ENCODE peak calls at places on chromosome 15, in four cellular contexts. O is PC-9; G is lower lobe of right lung; B is stimulated activated CD4-positive, alpha-beta T cell treated with anti-CD3 and anti-CD28 coated beads, Interleukin-4, amount 100 ng/mL, for 4 hours. I is an unnamed sample.

GRCh38 chr15:69735126-69735525 is 282.5 kb downstream of the RPLP1 start:
- DNase-seq in B (no peak), O (no peak), G (no peak), I (no peak)

GRCh38 chr15:39801641-39802309 is 19.1 kb upstream of the FSIP1 start:
- DNase-seq in G (no peak), B (no peak), O (no peak), I (no peak)

GRCh38 chr15:87207945-87208580 is 1048.5 kb downstream of the NTRK3 start:
- DNase-seq in O (no peak), B (no peak), G (no peak), I (no peak)

GRCh38 chr15:51814616-51815015 is 14.8 kb upstream of the TMOD3 start:
- DNase-seq in G (no peak), B (no peak), O (no peak), I (no peak)

GRCh38 chr15:52557242-52557641 is 11.6 kb downstream of the ARPP19 start:
- DNase-seq in G (no peak), O (no peak), B (no peak), I (no peak)

GRCh38 chr15:99399612-99400011 is 148.3 kb downstream of the LRRC28 start:
- DNase-seq in G (no peak), O (no peak), B (no peak), I (no peak)

GRCh38 chr15:41650806-41651205 is 9.4 kb upstream of the MGA start:
- DNase-seq in B (no peak), G (no peak), O (no peak), I (no peak)

GRCh38 chr15:100718075-100718980 is 115.9 kb downstream of the ASB7 start:
- DNase-seq in G (no peak), B (no peak), O (no peak), I (no peak)

GRCh38 chr15:66670698-66671580 is 31.1 kb upstream of the SMAD6 start:
- DNase-seq in G (peak), O (peak), B (no peak), I (no peak)

GRCh38 chr15:43134157-43134637 is 811 bp downstream of the TMEM62 start:
- DNase-seq in B (no peak), G (no peak), O (no peak), I (no peak)

GRCh38 chr15:47719730-47720129 is 2.4 kb downstream of the SEMA6D start:
- DNase-seq in G (no peak), O (no peak), B (no peak), I (no peak)

GRCh38 chr15:90336705-90337141 is 15.4 kb upstream of the ZNF774 start:
- DNase-seq in B (no peak), O (no peak), G (peak), I (no peak)

GRCh38 chr15:99925661-99926461 is 192.6 kb upstream of the LYSMD4 start:
- DNase-seq in G (peak), B (peak), O (peak), I (peak)

GRCh38 chr15:44033894-44034293 is 161.2 kb downstream of the FRMD5 start:
- DNase-seq in G (no peak), O (peak), B (no peak), I (no peak)

GRCh38 chr15:79028411-79028964 is 62.1 kb downstream of the RASGRF1 start:
- DNase-seq in O (peak), B (no peak), G (peak), I (no peak)

GRCh38 chr15:74227968-74228722 is 8.0 kb upstream of the CCDC33 start:
- DNase-seq in B (no peak), G (no peak), O (no peak), I (no peak)

GRCh38 chr15:29698030-29698701 is 124.1 kb downstream of the TJP1 start:
- DNase-seq in G (no peak), B (no peak), O (no peak), I (no peak)

I was measured in Right ventricle myocardium inferior.